ENCODE peak calls at places on chromosomes 4 and X, in nine cellular contexts. One of them, this sample, is unnamed.

GRCh38 chr4:54525602-54526001 is 132.2 kb upstream of the KIT start:
- DNase-seq in NB4: no peak
- DNase-seq in transverse colon: no peak
- DNase-seq in prostate gland: no peak
- DNase-seq in heart left ventricle: no peak
- DNase-seq in Peyer's patch: no peak
- DNase-seq in tibial nerve: no peak
- DNase-seq in GM12891: no peak
- DNase-seq in uterus: no peak
- DNase-seq in this sample: no peak

GRCh38 chr4:114264877-114265291 is 285.4 kb upstream of the ARSJ start:
- DNase-seq in prostate gland: peak; percentile 19
- DNase-seq in transverse colon: no peak
- DNase-seq in Peyer's patch: no peak
- DNase-seq in uterus: no peak
- DNase-seq in GM12891: no peak
- DNase-seq in heart left ventricle: no peak
- DNase-seq in NB4: no peak
- DNase-seq in tibial nerve: no peak
- DNase-seq in this sample: no peak

GRCh38 chr4:165379662-165380061 is 854 bp downstream of the CPE start:
- DNase-seq in prostate gland: peak; percentile 24
- DNase-seq in GM12891: no peak
- DNase-seq in heart left ventricle: no peak
- DNase-seq in NB4: no peak
- DNase-seq in uterus: no peak
- DNase-seq in tibial nerve: no peak
- DNase-seq in transverse colon: no peak
- DNase-seq in Peyer's patch: no peak
- DNase-seq in this sample: peak; percentile 13

GRCh38 chr4:179116011-179116410 is 1673.8 kb upstream of the AGA start:
- DNase-seq in tibial nerve: no peak
- DNase-seq in heart left ventricle: no peak
- DNase-seq in Peyer's patch: no peak
- DNase-seq in uterus: no peak
- DNase-seq in prostate gland: no peak
- DNase-seq in transverse colon: no peak
- DNase-seq in NB4: no peak
- DNase-seq in GM12891: no peak
- DNase-seq in this sample: no peak

GRCh38 chr4:165711912-165712311 is 161.1 kb upstream of the TLL1 start:
- DNase-seq in NB4: no peak
- DNase-seq in heart left ventricle: no peak
- DNase-seq in GM12891: no peak
- DNase-seq in transverse colon: no peak
- DNase-seq in Peyer's patch: no peak
- DNase-seq in tibial nerve: no peak
- DNase-seq in prostate gland: no peak
- DNase-seq in uterus: no peak
- DNase-seq in this sample: no peak

GRCh38 chrX:151923648-151924047 is 11.0 kb downstream of the MAGEA4 start:
- DNase-seq in transverse colon: no peak
- DNase-seq in Peyer's patch: no peak
- DNase-seq in uterus: no peak
- DNase-seq in heart left ventricle: no peak
- DNase-seq in tibial nerve: no peak
- DNase-seq in GM12891: no peak
- DNase-seq in NB4: peak; percentile 1
- DNase-seq in prostate gland: no peak
- DNase-seq in this sample: no peak

GRCh38 chr4:33882246-33882990 is 2361.9 kb downstream of the ARAP2 start:
- DNase-seq in NB4: no peak
- DNase-seq in tibial nerve: no peak
- DNase-seq in transverse colon: no peak
- DNase-seq in prostate gland: no peak
- DNase-seq in GM12891: no peak
- DNase-seq in uterus: no peak
- DNase-seq in heart left ventricle: no peak
- DNase-seq in Peyer's patch: no peak
- DNase-seq in this sample: no peak

GRCh38 chrX:139877710-139878414 is 55.0 kb downstream of the ATP11C start:
- DNase-seq in uterus: no peak
- DNase-seq in GM12891: no peak
- DNase-seq in Peyer's patch: no peak
- DNase-seq in transverse colon: no peak
- DNase-seq in tibial nerve: no peak
- DNase-seq in NB4: peak; percentile 0
- DNase-seq in heart left ventricle: no peak
- DNase-seq in prostate gland: no peak
- DNase-seq in this sample: no peak

GRCh38 chrX:85084770-85085393 is 81.2 kb downstream of the APOOL start:
- DNase-seq in transverse colon: no peak
- DNase-seq in uterus: no peak
- DNase-seq in NB4: peak; percentile 32
- DNase-seq in prostate gland: no peak
- DNase-seq in heart left ventricle: no peak
- DNase-seq in tibial nerve: peak; percentile 10
- DNase-seq in Peyer's patch: peak; percentile 78
- DNase-seq in GM12891: peak; percentile 7
- DNase-seq in this sample: no peak

GRCh38 chr4:163681208-163681821 is 186.8 kb downstream of the TMA16 start:
- DNase-seq in tibial nerve: peak; percentile 43
- DNase-seq in Peyer's patch: peak; percentile 44
- DNase-seq in transverse colon: no peak
- DNase-seq in uterus: no peak
- DNase-seq in prostate gland: no peak
- DNase-seq in heart left ventricle: no peak
- DNase-seq in NB4: peak; percentile 61
- DNase-seq in GM12891: no peak
- DNase-seq in this sample: no peak

GRCh38 chrX:38891641-38892413 is 90.6 kb downstream of the MID1IP1 start:
- DNase-seq in transverse colon: no peak
- DNase-seq in prostate gland: no peak
- DNase-seq in GM12891: no peak
- DNase-seq in uterus: no peak
- DNase-seq in Peyer's patch: no peak
- DNase-seq in tibial nerve: no peak
- DNase-seq in heart left ventricle: no peak
- DNase-seq in NB4: no peak
- DNase-seq in this sample: no peak

GRCh38 chr4:95027906-95028618 is 270.3 kb downstream of the BMPR1B start:
- DNase-seq in tibial nerve: no peak
- DNase-seq in transverse colon: no peak
- DNase-seq in NB4: no peak
- DNase-seq in prostate gland: no peak
- DNase-seq in uterus: no peak
- DNase-seq in heart left ventricle: no peak
- DNase-seq in GM12891: no peak
- DNase-seq in Peyer's patch: no peak
- DNase-seq in this sample: no peak

GRCh38 chr4:68736813-68737212 is 66.4 kb upstream of the UGT2B15 start:
- DNase-seq in Peyer's patch: no peak
- DNase-seq in transverse colon: no peak
- DNase-seq in prostate gland: no peak
- DNase-seq in GM12891: no peak
- DNase-seq in uterus: no peak
- DNase-seq in NB4: no peak
- DNase-seq in heart left ventricle: no peak
- DNase-seq in tibial nerve: no peak
- DNase-seq in this sample: no peak

GRCh38 chr4:89242864-89243740 is 64.5 kb downstream of the GPRIN3 start:
- DNase-seq in prostate gland: no peak
- DNase-seq in tibial nerve: no peak
- DNase-seq in transverse colon: no peak
- DNase-seq in Peyer's patch: no peak
- DNase-seq in uterus: no peak
- DNase-seq in GM12891: no peak
- DNase-seq in heart left ventricle: no peak
- DNase-seq in NB4: no peak
- DNase-seq in this sample: no peak

DNA sequence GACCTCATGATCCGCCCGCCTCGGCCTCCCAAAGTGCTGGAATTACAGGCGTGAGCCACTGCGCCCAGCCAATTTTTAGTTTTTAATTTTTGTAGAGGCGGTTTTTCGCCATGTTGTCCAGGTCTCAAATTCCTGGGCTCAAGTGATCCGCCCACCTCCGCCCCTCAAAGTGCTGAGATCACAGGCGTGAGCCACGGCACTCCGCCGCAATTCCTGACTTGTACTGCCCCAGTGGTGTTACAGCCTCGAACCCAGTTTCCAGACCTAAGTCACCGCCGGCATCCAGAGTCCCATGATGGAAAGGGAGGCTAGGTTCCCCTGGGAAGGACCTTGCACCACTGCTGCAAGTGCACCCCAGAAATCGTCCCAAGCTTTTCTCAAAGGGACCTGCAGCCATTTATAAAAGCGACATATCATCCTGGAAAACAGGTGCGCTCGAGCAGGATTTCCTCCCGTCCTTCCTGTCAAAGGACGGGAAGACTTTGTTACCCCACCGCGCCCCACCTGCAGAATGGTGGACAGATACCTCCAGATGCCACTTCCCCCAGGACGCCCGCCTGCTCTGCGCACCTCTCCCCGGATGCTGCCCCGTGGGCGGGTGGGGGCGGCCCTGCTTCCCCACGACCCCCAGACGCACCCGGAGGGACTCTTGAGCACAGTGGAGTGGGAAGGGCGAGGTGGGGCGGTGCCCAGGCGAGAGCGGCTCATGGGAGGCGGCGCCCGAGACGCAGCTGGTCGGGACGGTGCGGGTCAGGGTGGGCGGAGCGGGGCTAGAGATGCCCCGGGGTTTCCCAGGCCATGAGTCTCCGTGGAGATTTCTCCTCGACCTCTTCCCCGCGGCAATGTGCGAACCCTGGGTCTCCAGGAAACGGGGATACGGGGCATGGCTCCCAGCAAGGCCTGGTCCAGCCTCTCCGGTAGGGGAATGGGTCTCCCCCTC is 959 bp upstream of the RPL10 start:
- DNase-seq in NB4: peak; percentile 81
- DNase-seq in heart left ventricle: peak; percentile 86
- DNase-seq in tibial nerve: peak; percentile 52
- DNase-seq in prostate gland: no peak
- DNase-seq in GM12891: peak; percentile 47
- DNase-seq in uterus: peak; percentile 80
- DNase-seq in transverse colon: peak; percentile 83
- DNase-seq in Peyer's patch: peak; percentile 86
- DNase-seq in this sample: peak; percentile 71
- TF ChIP-seq POLR2A in NB4: peak; percentile 31
- TF ChIP-seq POLR2A in heart left ventricle: no peak
- TF ChIP-seq POLR2A in tibial nerve: peak; percentile 41
- TF ChIP-seq POLR2A in prostate gland: no peak
- TF ChIP-seq POLR2A in GM12891: no peak
- TF ChIP-seq POLR2A in uterus: peak; percentile 13
- TF ChIP-seq POLR2A in transverse colon: no peak
- TF ChIP-seq POLR2A in Peyer's patch: peak; percentile 36
- TF ChIP-seq POLR2A in this sample: peak; percentile 32

GRCh38 chr4:39342731-39343130 is 23.4 kb downstream of the RFC1 start:
- DNase-seq in Peyer's patch: no peak
- DNase-seq in heart left ventricle: no peak
- DNase-seq in prostate gland: no peak
- DNase-seq in GM12891: no peak
- DNase-seq in NB4: no peak
- DNase-seq in uterus: no peak
- DNase-seq in transverse colon: no peak
- DNase-seq in tibial nerve: no peak
- DNase-seq in this sample: no peak

GRCh38 chr4:39337841-39338240 is 28.3 kb downstream of the RFC1 start:
- DNase-seq in NB4: no peak
- DNase-seq in Peyer's patch: no peak
- DNase-seq in transverse colon: no peak
- DNase-seq in uterus: no peak
- DNase-seq in tibial nerve: no peak
- DNase-seq in GM12891: no peak
- DNase-seq in heart left ventricle: no peak
- DNase-seq in prostate gland: no peak
- DNase-seq in this sample: no peak

GRCh38 chr4:39335566-39335965 is 30.6 kb downstream of the RFC1 start:
- DNase-seq in NB4: peak; percentile 60
- DNase-seq in transverse colon: no peak
- DNase-seq in prostate gland: no peak
- DNase-seq in uterus: no peak
- DNase-seq in heart left ventricle: no peak
- DNase-seq in Peyer's patch: no peak
- DNase-seq in GM12891: no peak
- DNase-seq in tibial nerve: no peak
- DNase-seq in this sample: no peak

GRCh38 chr4:39339968-39340367 is 26.2 kb downstream of the RFC1 start:
- DNase-seq in GM12891: no peak
- DNase-seq in transverse colon: no peak
- DNase-seq in heart left ventricle: no peak
- DNase-seq in Peyer's patch: no peak
- DNase-seq in NB4: no peak
- DNase-seq in uterus: no peak
- DNase-seq in tibial nerve: no peak
- DNase-seq in prostate gland: no peak
- DNase-seq in this sample: no peak

GRCh38 chr4:39341075-39341725 is 25.0 kb downstream of the RFC1 start:
- DNase-seq in prostate gland: no peak
- DNase-seq in Peyer's patch: no peak
- DNase-seq in tibial nerve: no peak
- DNase-seq in transverse colon: no peak
- DNase-seq in GM12891: no peak
- DNase-seq in uterus: no peak
- DNase-seq in heart left ventricle: no peak
- DNase-seq in NB4: no peak
- DNase-seq in this sample: no peak
- TF ChIP-seq POLR2A in prostate gland: no peak
- TF ChIP-seq POLR2A in Peyer's patch: no peak
- TF ChIP-seq POLR2A in tibial nerve: no peak
- TF ChIP-seq POLR2A in transverse colon: no peak
- TF ChIP-seq POLR2A in GM12891: no peak
- TF ChIP-seq POLR2A in uterus: no peak
- TF ChIP-seq POLR2A in heart left ventricle: no peak
- TF ChIP-seq POLR2A in NB4: no peak
- TF ChIP-seq POLR2A in this sample: no peak

DNA sequence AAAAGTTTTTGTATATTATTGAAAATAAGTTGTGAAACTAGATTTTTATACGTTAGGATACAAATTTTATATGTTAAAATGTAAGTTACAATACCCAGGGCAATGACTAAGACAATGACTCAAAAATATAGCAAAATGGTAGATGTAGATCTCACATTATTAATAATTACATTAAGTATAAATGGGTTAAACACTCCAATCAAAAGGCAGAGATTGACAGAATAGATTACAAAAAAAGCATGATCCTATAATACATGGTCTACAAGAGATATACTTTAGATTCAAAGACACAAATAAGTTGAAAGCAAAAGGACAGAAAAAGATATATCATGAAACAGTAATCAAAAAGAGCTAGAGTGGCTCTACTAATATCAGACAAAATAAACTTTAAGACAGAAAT is 210.9 kb upstream of the NHS start:
- DNase-seq in NB4: no peak
- DNase-seq in GM12891: no peak
- DNase-seq in heart left ventricle: no peak
- DNase-seq in tibial nerve: no peak
- DNase-seq in prostate gland: no peak
- DNase-seq in transverse colon: no peak
- DNase-seq in uterus: no peak
- DNase-seq in Peyer's patch: no peak
- DNase-seq in this sample: no peak
- TF ChIP-seq POLR2A in NB4: no peak
- TF ChIP-seq POLR2A in GM12891: no peak
- TF ChIP-seq POLR2A in heart left ventricle: no peak
- TF ChIP-seq POLR2A in tibial nerve: no peak
- TF ChIP-seq POLR2A in prostate gland: no peak
- TF ChIP-seq POLR2A in transverse colon: no peak
- TF ChIP-seq POLR2A in uterus: no peak
- TF ChIP-seq POLR2A in Peyer's patch: no peak
- TF ChIP-seq POLR2A in this sample: no peak

GRCh38 chr4:1290165-1290977 is 680 bp downstream of the MAEA start:
- DNase-seq in uterus: no peak
- DNase-seq in transverse colon: peak; percentile 56
- DNase-seq in GM12891: no peak
- DNase-seq in Peyer's patch: no peak
- DNase-seq in prostate gland: no peak
- DNase-seq in NB4: peak; percentile 51
- DNase-seq in tibial nerve: no peak
- DNase-seq in heart left ventricle: no peak
- DNase-seq in this sample: no peak
- TF ChIP-seq POLR2A in uterus: no peak
- TF ChIP-seq POLR2A in transverse colon: peak; percentile 37
- TF ChIP-seq POLR2A in GM12891: no peak
- TF ChIP-seq POLR2A in Peyer's patch: no peak
- TF ChIP-seq POLR2A in prostate gland: no peak
- TF ChIP-seq POLR2A in NB4: no peak
- TF ChIP-seq POLR2A in tibial nerve: no peak
- TF ChIP-seq POLR2A in heart left ventricle: no peak
- TF ChIP-seq POLR2A in this sample: no peak

This sample was measured in gastrocnemius medialis.